ENCODE peak calls at places on chromosomes 11 and 22, in nine cellular contexts. Q, F, N, A, D, W, L, G and X are unnamed samples.

GRCh38 chr11:121670792-121671275 is 218.1 kb upstream of the SORL1-AS1 start:
- DNase-seq in N (peak), L (no peak), D (no peak), F (no peak), W (no peak), G (no peak), Q (no peak), A (no peak), X (no peak)

GRCh38 chr11:65887026-65887722 is 1.1 kb downstream of the FIBP start:
- DNase-seq in A (no peak), Q (no peak), G (no peak), F (peak), W (no peak), N (no peak), L (peak), D (no peak), X (no peak)

GRCh38 chr11:78647986-78648875 is 73.6 kb upstream of the NARS2 start:
- DNase-seq in F (no peak), D (no peak), G (no peak), N (no peak), L (no peak), A (no peak), W (no peak), Q (no peak), X (no peak)

GRCh38 chr22:42697542-42698013 is 23.1 kb downstream of the A4GALT start:
- DNase-seq in W (peak), N (peak), D (peak), F (no peak), Q (no peak), G (no peak), A (no peak), L (peak), X (peak)

GRCh38 chr11:117179048-117179999 is 781 bp downstream of the SIDT2 start:
- DNase-seq in F (peak), D (no peak), A (peak), N (peak), Q (peak), W (no peak), L (peak), G (peak), X (peak)

GRCh38 chr11:85779956-85780640 is 30.8 kb downstream of the SYTL2 start:
- DNase-seq in L (no peak), G (no peak), W (no peak), D (no peak), F (no peak), A (no peak), Q (no peak), N (peak), X (no peak)

GRCh38 chr11:43631732-43632131 is 48.8 kb upstream of the HSD17B12 start:
- DNase-seq in L (no peak), F (no peak), D (no peak), W (no peak), Q (no peak), G (peak), A (no peak), N (no peak), X (no peak)

GRCh38 chr11:61696602-61697001 is 16.4 kb downstream of the DAGLA start:
- DNase-seq in Q (no peak), D (no peak), L (peak), A (no peak), W (no peak), F (no peak), N (peak), G (no peak), X (no peak)

GRCh38 chr11:313304-313786 is 495 bp upstream of the IFITM1 start:
- DNase-seq in D (no peak), L (peak), W (no peak), Q (no peak), N (no peak), G (no peak), A (no peak), F (no peak), X (no peak)

GRCh38 chr22:37146507-37147180 is 3.1 kb downstream of the IL2RB start:
- DNase-seq in L (peak), D (no peak), A (no peak), W (no peak), F (no peak), Q (no peak), G (no peak), N (no peak), X (no peak)

GRCh38 chr11:38014405-38014804 is 1416.4 kb upstream of the RAG2 start:
- DNase-seq in L (no peak), D (no peak), W (no peak), Q (no peak), F (no peak), N (peak), G (no peak), A (no peak), X (no peak)

GRCh38 chr11:4891996-4892640 is 10.4 kb downstream of the OR51T1 start:
- DNase-seq in Q (no peak), A (no peak), G (no peak), F (no peak), W (no peak), L (no peak), D (no peak), N (peak), X (no peak)

GRCh38 chr11:21861314-21861713 is 331.6 kb upstream of the ANO5 start:
- DNase-seq in Q (no peak), F (no peak), G (no peak), D (no peak), N (no peak), A (no peak), L (no peak), W (no peak), X (no peak)

GRCh38 chr22:36328635-36329216 is 59.0 kb downstream of the MYH9 start:
- DNase-seq in A (no peak), W (peak), Q (no peak), G (no peak), F (no peak), L (peak), D (peak), N (peak), X (peak)

GRCh38 chr11:82195251-82195650 is 538.4 kb downstream of the FAM181B start:
- DNase-seq in F (no peak), W (no peak), G (no peak), A (no peak), Q (no peak), D (no peak), N (no peak), L (no peak), X (no peak)

GRCh38 chr22:47193606-47194316 is 431.3 kb downstream of the TBC1D22A start:
- DNase-seq in Q (no peak), A (no peak), W (peak), F (peak), D (no peak), N (no peak), G (no peak), L (no peak), X (no peak)

GRCh38 chr11:57599381-57599780 is 1.9 kb downstream of the SERPING1 start:
- DNase-seq in F (no peak), G (no peak), Q (no peak), W (no peak), D (no peak), A (no peak), N (peak), L (no peak), X (no peak)

GRCh38 chr11:120773501-120774031 is 250.3 kb upstream of the TBCEL start:
- DNase-seq in N (peak), F (no peak), G (no peak), L (no peak), A (no peak), D (no peak), Q (no peak), W (no peak), X (no peak)

GRCh38 chr11:116637766-116638165 is 135.0 kb downstream of the BUD13 start:
- DNase-seq in N (no peak), D (no peak), Q (no peak), A (no peak), G (no peak), W (peak), F (no peak), L (no peak), X (no peak)

GRCh38 chr11:75532200-75532972 is 6.6 kb upstream of the GDPD5 start:
- DNase-seq in F (peak), A (peak), W (peak), N (peak), G (peak), L (peak), Q (peak), D (peak), X (peak)

GRCh38 chr11:125128450-125128849 is 17.0 kb upstream of the TMEM218 start:
- DNase-seq in W (no peak), G (no peak), A (no peak), Q (no peak), L (no peak), N (peak), F (no peak), D (no peak), X (no peak)

GRCh38 chr22:21009638-21010425 is 5.1 kb upstream of the P2RX6 start:
- DNase-seq in N (peak), G (peak), D (no peak), F (no peak), W (no peak), L (peak), A (no peak), Q (no peak), X (peak)

GRCh38 chr11:59822989-59823566 is 12.5 kb upstream of the MRPL16 start:
- DNase-seq in Q (no peak), G (no peak), W (no peak), F (no peak), A (peak), L (no peak), D (no peak), N (peak), X (peak)

GRCh38 chr22:21984793-21985192 is 2.2 kb upstream of the TOP3B start:
- DNase-seq in N (peak), L (no peak), A (no peak), Q (no peak), W (no peak), F (no peak), D (no peak), G (peak), X (no peak)

GRCh38 chr11:46907606-46908005 is 10.7 kb downstream of the LRP4 start:
- DNase-seq in N (no peak), L (no peak), A (no peak), Q (no peak), D (no peak), G (no peak), W (no peak), F (no peak), X (no peak)

GRCh38 chr11:73229321-73230275 is 11.5 kb downstream of the P2RY2 start:
- DNase-seq in N (no peak), A (no peak), D (no peak), W (no peak), F (no peak), L (peak), G (peak), Q (no peak), X (no peak)

GRCh38 chr11:103398829-103399228 is 289.6 kb downstream of the DYNC2H1 start:
- DNase-seq in G (no peak), L (no peak), A (no peak), Q (no peak), D (no peak), F (no peak), W (no peak), N (no peak), X (no peak)

GRCh38 chr11:33005175-33005574 is 10.5 kb upstream of the DEPDC7 start:
- DNase-seq in L (no peak), N (no peak), W (no peak), G (no peak), D (no peak), F (no peak), Q (no peak), A (no peak), X (no peak)

GRCh38 chr22:46693634-46694422 is 44.2 kb downstream of the CERK start:
- DNase-seq in N (no peak), D (no peak), G (no peak), L (peak), A (no peak), F (no peak), W (no peak), Q (no peak), X (no peak)

GRCh38 chr11:2139691-2140337 is 625 bp upstream of the IGF2 start:
- DNase-seq in W (no peak), F (no peak), G (no peak), N (no peak), D (peak), Q (no peak), A (no peak), L (peak), X (no peak)

GRCh38 chr11:2932850-2933251 is 3.6 kb upstream of the PHLDA2 start:
- DNase-seq in W (peak), G (no peak), N (no peak), A (no peak), D (no peak), L (peak), F (peak), Q (no peak), X (no peak)

GRCh38 chr22:43399338-43399979 is 12.4 kb upstream of the MPPED1 start:
- DNase-seq in A (no peak), W (no peak), F (peak), L (no peak), D (no peak), Q (no peak), G (peak), N (no peak), X (no peak)

GRCh38 chr22:50732681-50733080 is 5.3 kb upstream of the ACR start:
- DNase-seq in N (no peak), A (no peak), L (peak), G (no peak), Q (no peak), F (peak), D (no peak), W (no peak), X (no peak)

GRCh38 chr11:18310800-18311340 is 11.1 kb downstream of the HPS5 start:
- DNase-seq in W (no peak), Q (no peak), N (peak), F (no peak), L (no peak), D (no peak), A (no peak), G (no peak), X (no peak)

GRCh38 chr22:48869161-48869560 is 958.5 kb downstream of the BRD1 start:
- DNase-seq in A (no peak), D (no peak), Q (no peak), G (no peak), L (no peak), F (peak), N (no peak), W (no peak), X (no peak)

GRCh38 chr22:48868554-48868953 is 959.1 kb downstream of the BRD1 start:
- DNase-seq in N (no peak), Q (no peak), L (no peak), D (no peak), G (no peak), A (no peak), F (no peak), W (no peak), X (no peak)

GRCh38 chr22:48866906-48867597 is 960.6 kb downstream of the BRD1 start:
- DNase-seq in N (no peak), Q (peak), G (no peak), D (no peak), F (peak), W (peak), L (peak), A (no peak), X (no peak)

GRCh38 chr22:48869788-48870187 is 957.9 kb downstream of the BRD1 start:
- DNase-seq in N (no peak), D (no peak), W (no peak), F (no peak), A (no peak), Q (no peak), L (no peak), G (no peak), X (no peak)

GRCh38 chr22:48867891-48868290 is 959.8 kb downstream of the BRD1 start:
- DNase-seq in L (no peak), D (no peak), W (peak), N (no peak), Q (no peak), A (no peak), F (peak), G (no peak), X (no peak)
- H3K27ac ChIP-seq in L (no peak), D (no peak), W (no peak), N (no peak), Q (no peak), A (no peak), F (no peak), G (no peak), X (no peak)

GRCh38 chr11:102239906-102240305 is 77.4 kb upstream of the BIRC3 start:
- DNase-seq in L (no peak), A (no peak), Q (no peak), W (no peak), G (no peak), F (no peak), N (no peak), D (no peak), X (no peak)
- H3K27ac ChIP-seq in L (no peak), A (no peak), Q (no peak), W (no peak), G (no peak), F (no peak), N (no peak), D (no peak), X (no peak)

GRCh38 chr11:112290462-112290894 is 29.8 kb upstream of the PLET1 start:
- DNase-seq in N (peak), L (no peak), D (no peak), A (no peak), Q (no peak), G (no peak), W (no peak), F (no peak), X (no peak)

GRCh38 chr11:112289588-112290461 is 29.2 kb upstream of the PLET1 start:
- DNase-seq in W (peak), G (peak), F (peak), Q (peak), L (peak), A (peak), D (peak), N (peak), X (peak)

GRCh38 chr11:112292188-112292587 is 31.5 kb upstream of the PLET1 start:
- DNase-seq in Q (no peak), G (no peak), F (no peak), L (no peak), A (no peak), D (no peak), W (no peak), N (no peak), X (no peak)

GRCh38 chr11:112292785-112293407 is 32.2 kb upstream of the PLET1 start:
- DNase-seq in F (no peak), A (no peak), N (peak), L (no peak), W (no peak), G (no peak), Q (no peak), D (no peak), X (peak)

DNA sequence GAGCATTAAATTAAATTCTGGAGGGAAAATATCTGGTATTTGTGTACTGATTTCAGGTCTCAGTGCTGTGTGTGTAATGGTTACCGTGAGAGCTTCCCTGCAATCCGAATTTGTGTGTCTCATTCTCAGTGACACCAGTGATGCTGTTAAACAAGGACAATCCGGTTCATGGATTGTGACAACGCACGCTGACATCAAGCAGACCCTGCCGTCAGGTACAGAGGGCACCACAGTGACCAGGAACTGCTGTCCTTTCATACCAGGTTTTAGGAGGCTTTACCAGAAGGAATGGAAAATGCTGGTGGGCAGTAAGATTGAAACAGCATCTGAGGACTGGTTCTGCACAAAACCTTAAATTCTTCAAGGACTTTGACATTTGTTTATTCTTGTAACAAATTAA is 30.5 kb upstream of the PLET1 start:
- DNase-seq in W (no peak), G (no peak), L (no peak), F (no peak), Q (no peak), D (no peak), A (no peak), N (no peak), X (no peak)
- H3K27ac ChIP-seq in W (peak), G (no peak), L (peak), F (no peak), Q (no peak), D (peak), A (no peak), N (no peak), X (no peak)

GRCh38 chr11:12142909-12143308 is 32.5 kb downstream of the MICAL2 start:
- DNase-seq in A (no peak), F (no peak), W (no peak), D (no peak), L (no peak), Q (no peak), G (no peak), N (no peak), X (no peak)

GRCh38 chr11:12143461-12144258 is 33.3 kb downstream of the MICAL2 start:
- DNase-seq in G (no peak), D (no peak), N (peak), L (no peak), W (no peak), Q (no peak), F (no peak), A (no peak), X (no peak)

GRCh38 chr11:12141283-12141682 is 30.9 kb downstream of the MICAL2 start:
- DNase-seq in A (no peak), Q (no peak), W (no peak), N (no peak), G (no peak), L (no peak), D (no peak), F (no peak), X (no peak)

GRCh38 chr11:12142179-12142578 is 31.8 kb downstream of the MICAL2 start:
- DNase-seq in A (no peak), G (no peak), N (no peak), W (no peak), Q (no peak), D (no peak), L (no peak), F (no peak), X (no peak)

DNA sequence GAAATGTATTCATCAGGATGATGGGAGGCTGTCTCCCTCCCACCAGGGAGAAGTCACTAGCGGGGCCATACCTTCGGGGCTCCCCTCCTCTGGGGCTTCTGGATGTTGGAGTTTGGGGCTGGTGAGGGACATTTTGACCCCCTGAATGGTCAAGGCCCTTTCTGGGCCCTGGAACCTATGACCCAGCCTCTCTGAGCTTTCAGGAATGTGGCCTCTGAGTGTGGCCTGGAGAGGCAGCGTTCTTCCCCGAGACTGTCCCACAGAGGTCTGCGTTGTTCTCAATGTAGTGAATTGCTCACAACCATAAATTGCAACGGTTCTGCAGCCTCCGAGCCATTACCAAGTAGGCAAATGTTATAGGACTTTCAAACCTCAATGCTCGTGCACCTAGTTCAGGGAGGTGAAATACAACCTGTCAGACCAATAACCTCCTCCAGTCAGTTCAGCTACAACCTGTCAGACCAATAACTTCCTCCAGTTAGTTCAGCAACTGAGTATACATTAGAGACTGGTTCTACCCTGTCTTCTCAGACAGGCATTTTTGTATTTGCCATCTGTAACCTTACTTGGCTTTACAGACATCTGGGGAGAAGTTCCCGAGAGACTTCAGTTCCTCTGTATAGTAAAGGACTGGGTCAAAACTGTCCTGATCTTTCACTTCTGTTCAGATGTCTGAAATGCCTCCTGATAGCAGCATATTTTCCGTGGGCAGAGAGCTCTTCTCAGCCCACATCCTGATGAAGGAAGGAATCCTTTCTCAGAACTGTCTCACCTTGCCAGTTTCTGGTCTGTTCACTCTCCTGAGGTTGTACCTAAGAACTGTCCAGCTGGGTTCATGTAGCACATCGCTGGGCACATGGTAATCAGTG is 34.1 kb downstream of the MICAL2 start:
- DNase-seq in D (no peak), G (no peak), W (no peak), Q (no peak), L (no peak), F (no peak), N (no peak), A (no peak), X (no peak)
- H3K27ac ChIP-seq in D (no peak), G (no peak), W (peak), Q (no peak), L (peak), F (peak), N (peak), A (no peak), X (peak)

DNA sequence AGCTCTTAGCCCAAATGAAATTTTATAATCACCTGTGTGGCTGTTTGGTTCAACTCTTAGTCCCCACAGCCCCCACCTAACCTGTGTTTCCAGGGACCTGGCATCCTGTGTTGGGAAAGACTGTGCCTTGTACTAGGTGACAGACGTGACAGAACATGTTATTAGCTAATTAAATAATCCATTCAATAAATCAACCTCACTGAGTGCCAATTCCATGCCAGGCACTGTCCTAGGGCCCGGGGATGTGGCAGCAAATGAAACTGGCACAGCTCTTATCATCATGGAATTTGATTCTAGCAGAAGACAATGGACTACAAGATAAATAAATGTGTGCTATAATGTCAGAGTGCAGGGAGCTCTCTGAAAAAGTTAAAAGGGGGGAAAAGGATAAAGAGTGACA is 431.9 kb downstream of the MIAT start:
- DNase-seq in Q (no peak), F (no peak), D (no peak), N (no peak), W (no peak), G (no peak), L (no peak), A (no peak), X (no peak)
- H3K27ac ChIP-seq in Q (no peak), F (no peak), D (no peak), N (no peak), W (no peak), G (no peak), L (no peak), A (no peak), X (no peak)